ENCODE peak calls at places on chromosomes 3 and 15, in nine cellular contexts. F, S, V, D, Z, E, Q, J and W are unnamed samples.

GRCh38 chr15:39198044-39198625 is 382.7 kb upstream of the THBS1 start:
- DNase-seq in F (peak), S (no peak), V (no peak), D (no peak), Z (no peak), E (no peak), Q (no peak), J (no peak), W (no peak)

GRCh38 chr3:65828706-65829105 is 210.0 kb downstream of the MAGI1 start:
- DNase-seq in F (no peak), S (no peak), V (no peak), D (no peak), Z (no peak), E (no peak), Q (no peak), J (no peak), W (peak)

GRCh38 chr3:104715972-104716371 is 650.7 kb upstream of the ALCAM start:
- DNase-seq in F (no peak), S (no peak), V (no peak), D (no peak), Z (no peak), E (no peak), Q (no peak), J (no peak), W (no peak)

GRCh38 chr3:156291269-156292123 is 171.1 kb downstream of the KCNAB1 start:
- DNase-seq in F (peak), S (no peak), V (no peak), D (peak), Z (no peak), E (no peak), Q (peak), J (no peak), W (peak)

GRCh38 chr3:106734712-106735111 is 642.5 kb upstream of the CCDC54 start:
- DNase-seq in F (no peak), S (no peak), V (no peak), D (no peak), Z (no peak), E (no peak), Q (no peak), J (no peak), W (no peak)

GRCh38 chr3:149723781-149724180 is 28.5 kb downstream of the COMMD2 start:
- DNase-seq in F (no peak), S (no peak), V (no peak), D (no peak), Z (no peak), E (no peak), Q (no peak), J (no peak), W (no peak)

GRCh38 chr3:179765396-179765795 is 112.6 kb downstream of the USP13 start:
- DNase-seq in F (no peak), S (no peak), V (no peak), D (no peak), Z (no peak), E (no peak), Q (no peak), J (no peak), W (peak)

GRCh38 chr3:103169289-103169688 is 734.5 kb downstream of the ZPLD1 start:
- DNase-seq in F (no peak), S (no peak), V (no peak), D (no peak), Z (no peak), E (no peak), Q (no peak), J (no peak), W (peak)

GRCh38 chr15:69668049-69668705 is 215.6 kb downstream of the RPLP1 start:
- DNase-seq in F (peak), S (no peak), V (no peak), D (no peak), Z (no peak), E (no peak), Q (no peak), J (no peak), W (peak)

GRCh38 chr15:70313099-70314017 is 215.6 kb upstream of the TLE3 start:
- DNase-seq in F (no peak), S (no peak), V (no peak), D (no peak), Z (no peak), E (no peak), Q (no peak), J (no peak), W (no peak)

GRCh38 chr3:180329187-180329586 is 272.8 kb upstream of the TTC14 start:
- DNase-seq in F (no peak), S (no peak), V (no peak), D (no peak), Z (no peak), E (no peak), Q (no peak), J (no peak), W (no peak)

GRCh38 chr3:46378426-46378942 is 7.7 kb downstream of the CCR5 start:
- DNase-seq in F (peak), S (no peak), V (peak), D (peak), Z (peak), E (peak), Q (peak), J (no peak), W (peak)

GRCh38 chr15:74130089-74130848 is at the start of gene ISLR2:
- DNase-seq in F (no peak), S (no peak), V (no peak), D (no peak), Z (no peak), E (no peak), Q (no peak), J (no peak), W (no peak)

GRCh38 chr15:31455499-31455898 is 128.9 kb downstream of the KLF13 start:
- DNase-seq in F (peak), S (no peak), V (no peak), D (no peak), Z (no peak), E (no peak), Q (no peak), J (no peak), W (no peak)

GRCh38 chr3:100072328-100073048 is 41.8 kb downstream of the FILIP1L start:
- DNase-seq in F (no peak), S (peak), V (no peak), D (no peak), Z (no peak), E (no peak), Q (no peak), J (no peak), W (peak)

GRCh38 chr15:75346796-75347221 is at the start of gene NEIL1:
- DNase-seq in F (peak), S (no peak), V (no peak), D (no peak), Z (no peak), E (no peak), Q (no peak), J (no peak), W (no peak)

GRCh38 chr3:64939747-64940450 is 252.1 kb upstream of the ADAMTS9 start:
- DNase-seq in F (no peak), S (no peak), V (no peak), D (no peak), Z (no peak), E (no peak), Q (no peak), J (no peak), W (no peak)

GRCh38 chr3:58237238-58237939 is at the start of gene ABHD6:
- DNase-seq in F (peak), S (no peak), V (peak), D (peak), Z (peak), E (peak), Q (peak), J (peak), W (peak)

GRCh38 chr3:197749315-197749600 is 425 bp upstream of the FYTTD1 start:
- DNase-seq in F (peak), S (no peak), V (no peak), D (no peak), Z (peak), E (no peak), Q (no peak), J (peak), W (peak)

GRCh38 chr15:79943820-79944219 is 27.2 kb downstream of the BCL2A1 start:
- DNase-seq in F (no peak), S (no peak), V (no peak), D (no peak), Z (no peak), E (no peak), Q (no peak), J (no peak), W (peak)